ENCODE peak calls at places on chromosomes 6 and 20, in eight cellular contexts. J is OCI-LY7; I is NCI-H1694 treated with DMSO at 0.1 percent for 48 hours; R is endodermal cell; V is EL; N is A172; Y is activated CD4-positive, alpha-beta T cell treated with anti-CD3 and anti-CD28 coated beads, Interleukin-2, amount 50 U/mL, for 4 hours; O is Right ventricle myocardium superior. B is an unnamed sample.

GRCh38 chr20:32925481-32926196 is 66.9 kb downstream of the EFCAB8 start:
- DNase-seq in J (no peak), V (no peak), R (no peak), N (no peak), O (no peak), I (no peak), Y (no peak), B (no peak)

GRCh38 chr20:8301655-8302054 is 169.6 kb downstream of the PLCB1 start:
- DNase-seq in V (no peak), J (no peak), N (no peak), O (no peak), Y (no peak), I (no peak), R (no peak), B (no peak)

GRCh38 chr6:27672113-27672799 is 199.4 kb upstream of the ZNF184 start:
- DNase-seq in J (no peak), O (no peak), N (peak), Y (no peak), V (peak), R (peak), I (peak), B (peak)

GRCh38 chr6:34301408-34301807 is 52.6 kb upstream of the SMIM29 start:
- DNase-seq in J (no peak), V (peak), I (no peak), N (no peak), R (no peak), O (peak), Y (no peak), B (peak)

GRCh38 chr6:168032383-168032760 is 34.9 kb downstream of the KIF25 start:
- DNase-seq in Y (no peak), N (peak), O (no peak), J (no peak), R (no peak), V (peak), I (no peak), B (no peak)

GRCh38 chr6:47477497-47478232 is at the start of gene CD2AP:
- DNase-seq in I (peak), O (peak), J (peak), N (peak), R (peak), V (peak), Y (peak), B (peak)

GRCh38 chr20:25361287-25361683 is 29.4 kb downstream of the ABHD12 start:
- DNase-seq in Y (no peak), O (no peak), R (no peak), I (no peak), N (no peak), V (peak), J (no peak), B (no peak)

GRCh38 chr6:44699851-44700250 is 312.3 kb downstream of the CDC5L start:
- DNase-seq in I (no peak), V (no peak), N (no peak), R (no peak), O (no peak), Y (no peak), J (no peak), B (no peak)

GRCh38 chr6:90319044-90319443 is 22.4 kb upstream of the BACH2 start:
- DNase-seq in N (no peak), O (no peak), V (peak), Y (no peak), J (no peak), R (no peak), I (no peak), B (peak)

GRCh38 chr20:50191566-50192363 is 1.1 kb downstream of the CEBPB start:
- DNase-seq in J (peak), O (peak), I (peak), N (peak), V (peak), Y (no peak), R (peak), B (peak)

GRCh38 chr6:131065112-131065823 is 2.2 kb upstream of the EPB41L2 start:
- DNase-seq in I (no peak), J (no peak), Y (no peak), N (no peak), O (no peak), V (no peak), R (no peak), B (no peak)

GRCh38 chr6:160455484-160456213 is 107.5 kb downstream of the SLC22A3 start:
- DNase-seq in N (peak), J (peak), O (peak), R (peak), Y (peak), V (peak), I (peak), B (no peak)

GRCh38 chr6:30171677-30172471 is 8.5 kb downstream of the TRIM15 start:
- DNase-seq in O (no peak), I (no peak), V (peak), J (peak), R (peak), N (no peak), Y (no peak), B (peak)

GRCh38 chr6:144898052-144898689 is 613.0 kb downstream of the UTRN start:
- DNase-seq in J (no peak), O (no peak), Y (no peak), V (peak), N (peak), I (no peak), R (no peak), B (no peak)

GRCh38 chr6:9360881-9361280 is 925.5 kb upstream of the SLC35B3 start:
- DNase-seq in N (peak), I (no peak), J (no peak), Y (no peak), O (no peak), R (no peak), V (peak), B (no peak)

GRCh38 chr6:151018035-151018434 is 152.5 kb downstream of the MTHFD1L start:
- DNase-seq in I (no peak), Y (no peak), N (peak), R (peak), V (peak), J (no peak), O (no peak), B (no peak)

GRCh38 chr6:43773050-43773956 is 3.3 kb downstream of the VEGFA start:
- DNase-seq in V (peak), O (peak), J (peak), Y (peak), N (peak), I (no peak), R (peak), B (peak)

GRCh38 chr20:6034134-6034969 is 19.5 kb downstream of the LRRN4 start:
- DNase-seq in I (no peak), O (no peak), J (no peak), Y (no peak), V (no peak), N (peak), R (no peak), B (no peak)

GRCh38 chr20:63084563-63084927 is 77.8 kb upstream of the BHLHE23 start:
- DNase-seq in O (peak), N (no peak), R (no peak), J (no peak), Y (no peak), I (no peak), V (no peak), B (no peak)

GRCh38 chr6:116550796-116551195 is 2.8 kb upstream of the CALHM4 start:
- DNase-seq in J (no peak), Y (no peak), O (no peak), V (no peak), R (no peak), N (no peak), I (no peak), B (no peak)

GRCh38 chr6:56863366-56863765 is 91.5 kb upstream of the BEND6 start:
- DNase-seq in O (no peak), I (no peak), J (no peak), N (peak), R (no peak), V (peak), Y (no peak), B (no peak)